ENCODE peak calls at places on chromosomes 4 and X, in five cellular contexts. T is LoVo; G is ecto neural progenitor cell; U is ELF-1; S is CD8-positive, alpha-beta T cell. Y is an unnamed sample.

GRCh38 chr4:77734928-77735327 is 84.2 kb downstream of the CNOT6L start:
- DNase-seq in T (peak), S (no peak), G (no peak), U (peak), Y (no peak)

GRCh38 chr4:83062748-83063147 is 27.8 kb downstream of the COPS4 start:
- DNase-seq in G (no peak), S (no peak), T (no peak), U (no peak), Y (no peak)

GRCh38 chr4:1655676-1656075 is 28.4 kb downstream of the FAM53A start:
- DNase-seq in G (no peak), U (no peak), T (no peak), S (no peak), Y (no peak)

GRCh38 chrX:24100713-24101112 is 46.0 kb downstream of the EIF2S3 start:
- DNase-seq in T (no peak), S (no peak), G (no peak), U (no peak), Y (no peak)

GRCh38 chr4:86918539-86919072 is 16.2 kb upstream of the AFF1 start:
- DNase-seq in S (no peak), G (no peak), T (no peak), U (no peak), Y (no peak)

GRCh38 chr4:128232719-128233118 is 54.9 kb downstream of the PGRMC2 start:
- DNase-seq in S (no peak), U (no peak), T (no peak), G (no peak), Y (no peak)

GRCh38 chr4:186807131-186807530 is 83.5 kb upstream of the FAT1 start:
- DNase-seq in U (no peak), T (no peak), G (no peak), S (no peak), Y (no peak)

GRCh38 chrX:130125090-130125489 is 14.8 kb upstream of the ELF4 start:
- DNase-seq in U (peak), G (no peak), S (no peak), T (no peak), Y (no peak)

GRCh38 chr4:138184881-138185280 is 57.3 kb downstream of the SLC7A11 start:
- DNase-seq in U (no peak), S (no peak), G (no peak), T (no peak), Y (no peak)

GRCh38 chr4:76883147-76883546 is 14.8 kb downstream of the SOWAHB start:
- DNase-seq in U (no peak), G (no peak), T (no peak), S (no peak), Y (no peak)

GRCh38 chr4:110617095-110617494 is 5.8 kb downstream of the PITX2 start:
- DNase-seq in G (no peak), U (no peak), S (no peak), T (no peak), Y (no peak)